ENCODE peak calls at places on chromosomes 4 and X, in ten cellular contexts. F, R, C, E, I, Y, X, V, K and T are unnamed samples.

GRCh38 chrX:133544105-133544504 is 128.8 kb upstream of the GPC4 start:
- DNase-seq in E (no peak), C (no peak), K (no peak), V (no peak), X (no peak), Y (no peak), I (no peak), F (no peak), R (peak), T (no peak)

GRCh38 chrX:152847281-152847680 is 16.4 kb downstream of the NSDHL start:
- DNase-seq in I (no peak), F (no peak), E (no peak), Y (no peak), R (no peak), X (no peak), K (no peak), C (no peak), V (no peak), T (peak)

GRCh38 chr4:25823632-25824031 is 39.2 kb downstream of the SEL1L3 start:
- DNase-seq in F (no peak), X (no peak), E (no peak), I (no peak), Y (no peak), R (no peak), V (no peak), K (no peak), C (no peak), T (peak)

GRCh38 chrX:71450433-71451106 is 82.3 kb upstream of the OGT start:
- DNase-seq in E (no peak), X (no peak), I (no peak), F (no peak), Y (no peak), V (no peak), C (no peak), R (no peak), K (no peak), T (no peak)

GRCh38 chrX:9562851-9563250 is 98.0 kb downstream of the TBL1X start:
- DNase-seq in K (no peak), X (peak), Y (no peak), V (no peak), C (no peak), R (peak), E (no peak), I (no peak), F (peak), T (peak)

GRCh38 chr4:75741027-75741426 is 16.6 kb downstream of the USO1 start:
- DNase-seq in C (no peak), V (no peak), Y (no peak), K (no peak), I (no peak), E (no peak), X (no peak), R (no peak), F (no peak), T (no peak)

GRCh38 chr4:151983854-151984253 is 223.0 kb upstream of the GATB start:
- DNase-seq in F (peak), E (no peak), Y (peak), I (no peak), K (no peak), X (no peak), V (no peak), C (no peak), R (no peak), T (no peak)

GRCh38 chr4:1300466-1301455 is 11.1 kb downstream of the MAEA start:
- DNase-seq in I (peak), R (no peak), V (no peak), C (peak), X (no peak), Y (no peak), F (peak), K (peak), E (peak), T (peak)

GRCh38 chr4:145177511-145177905 is 2.9 kb downstream of the OTUD4 start:
- DNase-seq in Y (no peak), X (no peak), I (no peak), F (no peak), R (no peak), C (no peak), E (no peak), K (no peak), V (no peak), T (no peak)

GRCh38 chr4:78768447-78769177 is 7.5 kb upstream of the BMP2K start:
- DNase-seq in I (no peak), R (peak), F (no peak), K (peak), X (no peak), C (no peak), Y (no peak), E (no peak), V (no peak), T (no peak)

GRCh38 chr4:8737601-8738279 is 133.9 kb downstream of the HMX1 start:
- DNase-seq in E (peak), F (no peak), K (no peak), V (no peak), X (no peak), C (no peak), Y (no peak), I (no peak), R (no peak), T (no peak)

GRCh38 chrX:112851806-112852205 is 11.2 kb upstream of the AMOT start:
- DNase-seq in C (no peak), K (no peak), X (no peak), V (no peak), I (no peak), R (no peak), F (peak), Y (peak), E (no peak), T (no peak)

GRCh38 chr4:172683016-172683415 is 485.6 kb upstream of the GALNT7 start:
- DNase-seq in E (no peak), R (no peak), K (no peak), I (no peak), Y (no peak), X (no peak), F (no peak), C (no peak), V (no peak), T (no peak)

GRCh38 chrX:119981286-119982070 is 37.9 kb upstream of the NKAP start:
- DNase-seq in R (peak), X (no peak), V (peak), Y (no peak), I (no peak), E (no peak), F (peak), C (no peak), K (no peak), T (no peak)

GRCh38 chr4:153028535-153028934 is 92.4 kb downstream of the FHDC1 start:
- DNase-seq in F (no peak), X (no peak), I (no peak), C (no peak), V (no peak), Y (no peak), R (no peak), K (no peak), E (no peak), T (no peak)

GRCh38 chr4:119690871-119691270 is 62.3 kb upstream of the PDE5A start:
- DNase-seq in E (no peak), F (no peak), C (no peak), K (no peak), Y (no peak), R (peak), I (no peak), X (no peak), V (no peak), T (no peak)

GRCh38 chr4:148054275-148054674 is 322.4 kb downstream of the ARHGAP10 start:
- DNase-seq in V (peak), I (no peak), K (no peak), E (no peak), Y (no peak), C (no peak), X (no peak), R (no peak), F (no peak), T (no peak)

GRCh38 chr4:143606470-143606869 is 93.0 kb downstream of the SMARCA5 start:
- DNase-seq in E (no peak), X (no peak), Y (no peak), K (no peak), V (no peak), F (no peak), I (no peak), C (no peak), R (no peak), T (no peak)

GRCh38 chrX:45803383-45803921 is 602.8 kb upstream of the DIPK2B start:
- DNase-seq in K (no peak), E (no peak), C (no peak), V (peak), X (no peak), Y (no peak), F (no peak), I (no peak), R (no peak), T (no peak)

GRCh38 chr4:8858925-8859210 is 12.8 kb downstream of the HMX1 start:
- DNase-seq in R (no peak), C (no peak), X (no peak), F (no peak), Y (no peak), E (no peak), V (no peak), K (no peak), I (peak), T (no peak)

GRCh38 chr4:52372747-52373146 is 286.4 kb downstream of the USP46 start:
- DNase-seq in X (no peak), R (no peak), V (no peak), K (no peak), C (no peak), I (no peak), E (no peak), Y (no peak), F (no peak), T (no peak)

GRCh38 chrX:22629105-22629725 is 356.5 kb downstream of the CBLL2 start:
- DNase-seq in X (no peak), R (no peak), E (no peak), Y (no peak), F (no peak), V (peak), I (no peak), K (no peak), C (no peak), T (no peak)

GRCh38 chrX:151084454-151084853 is 91.9 kb upstream of the GPR50 start:
- DNase-seq in C (no peak), E (no peak), Y (no peak), X (no peak), F (no peak), I (no peak), V (no peak), R (no peak), K (no peak), T (no peak)

GRCh38 chrX:151088221-151088620 is 88.2 kb upstream of the GPR50 start:
- DNase-seq in V (no peak), Y (no peak), K (no peak), R (no peak), I (no peak), E (no peak), C (no peak), X (no peak), F (no peak), T (no peak)

GRCh38 chrX:151085207-151085606 is 91.2 kb upstream of the GPR50 start:
- DNase-seq in K (no peak), F (no peak), E (no peak), Y (no peak), C (peak), R (no peak), X (no peak), I (no peak), V (no peak), T (no peak)

GRCh38 chrX:151081016-151081415 is 95.4 kb upstream of the GPR50 start:
- DNase-seq in I (no peak), F (no peak), E (peak), C (no peak), Y (no peak), X (no peak), V (no peak), R (no peak), K (no peak), T (no peak)

DNA sequence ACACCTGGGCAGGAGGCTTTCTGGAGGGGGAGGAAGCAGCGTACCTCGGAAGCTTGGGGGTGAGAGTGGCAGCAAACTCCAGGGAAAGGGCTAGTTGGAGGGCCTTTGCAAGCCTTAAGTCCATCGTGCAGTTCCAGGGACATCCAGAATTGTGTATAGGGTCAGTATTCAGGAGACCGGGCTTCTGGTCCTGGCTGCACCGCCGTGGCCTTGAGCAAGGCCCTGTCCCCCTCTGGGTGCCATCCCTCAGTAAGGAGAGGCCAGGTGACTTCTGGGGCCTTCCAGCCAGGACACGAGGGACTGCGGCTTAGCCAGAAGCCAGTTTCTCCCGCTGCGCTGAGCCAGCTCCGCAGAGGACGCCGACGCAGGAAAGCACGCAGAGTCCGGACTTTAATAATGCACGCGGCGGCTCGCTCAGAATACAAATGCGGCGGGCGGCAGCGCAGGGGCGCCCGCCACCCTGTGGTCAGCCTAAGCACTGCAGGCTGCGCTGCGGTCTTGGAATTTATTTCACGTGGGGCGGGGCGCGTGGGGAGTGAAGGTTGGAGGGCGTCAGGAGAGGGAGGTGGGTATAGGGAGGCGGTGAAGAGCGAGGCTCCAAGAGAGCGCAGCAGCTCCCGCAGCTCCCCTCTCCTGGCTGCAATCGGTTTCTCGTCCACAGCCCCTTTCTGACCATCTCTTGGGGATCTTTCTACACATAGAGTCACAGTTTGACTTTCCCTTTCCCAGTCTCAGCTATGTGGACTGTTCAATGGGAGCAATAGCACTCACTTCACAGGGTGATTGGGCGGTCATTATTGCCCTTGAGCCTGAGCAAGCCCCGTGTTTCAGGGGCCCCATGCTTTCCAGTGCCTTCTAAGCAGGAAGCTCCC is 94.1 kb upstream of the GPR50 start:
- DNase-seq in V (peak), R (peak), C (peak), Y (peak), E (peak), X (peak), I (peak), K (peak), F (peak), T (peak)
- H3K4me3 ChIP-seq in V (no peak), R (no peak), C (peak), Y (no peak), E (no peak), X (peak), I (no peak), K (no peak), F (no peak), T (no peak)

DNA sequence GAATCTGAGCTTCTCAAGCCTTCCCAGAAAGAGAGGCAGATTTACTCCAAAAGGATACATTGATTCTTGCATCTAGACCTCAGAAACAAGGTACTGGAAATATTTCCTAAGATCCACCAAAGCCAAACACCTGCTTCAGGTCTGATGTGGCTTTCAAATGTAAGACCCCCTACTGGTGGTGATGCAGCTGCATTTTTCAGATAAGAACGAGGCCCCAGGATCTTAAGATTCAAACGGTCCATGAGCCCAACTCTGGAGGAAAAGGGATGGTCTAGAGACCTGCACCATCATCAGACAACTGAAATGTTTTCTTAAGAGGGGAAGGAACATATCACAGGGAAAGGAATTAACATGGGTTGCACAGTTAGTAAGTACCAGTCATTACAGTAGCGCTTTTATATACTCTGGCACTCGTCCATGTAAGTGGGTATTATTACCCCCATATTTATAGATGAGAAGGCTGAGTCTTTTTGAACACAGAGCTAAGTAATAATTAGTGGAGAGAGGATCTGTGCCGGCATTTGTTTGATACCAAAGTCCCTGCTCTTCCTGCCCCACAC is 73.7 kb downstream of the LEF1 start:
- DNase-seq in V (no peak), K (no peak), E (no peak), X (no peak), R (no peak), F (no peak), Y (no peak), C (no peak), I (no peak), T (no peak)
- TF ChIP-seq CTCF in V (no peak), K (no peak), E (no peak), X (no peak), R (no peak), F (no peak), Y (no peak), C (no peak), I (no peak), T (no peak)

GRCh38 chrX:43552166-43552565 is 103.9 kb upstream of the MAOA start:
- DNase-seq in Y (no peak), K (peak), V (no peak), F (no peak), X (peak), I (no peak), E (no peak), C (no peak), R (peak), T (no peak)
- TF ChIP-seq POLR2A in Y (no peak), K (no peak), V (no peak), F (no peak), X (no peak), I (no peak), E (no peak), C (no peak), R (no peak), T (no peak)

GRCh38 chr4:85556293-85556692 is 81.3 kb downstream of the ARHGAP24 start:
- DNase-seq in Y (no peak), I (no peak), K (no peak), X (no peak), E (no peak), R (no peak), V (no peak), C (no peak), F (no peak), T (no peak)
- H3K4me3 ChIP-seq in Y (no peak), I (no peak), K (no peak), X (no peak), E (no peak), R (no peak), V (no peak), C (no peak), F (no peak), T (no peak)

DNA sequence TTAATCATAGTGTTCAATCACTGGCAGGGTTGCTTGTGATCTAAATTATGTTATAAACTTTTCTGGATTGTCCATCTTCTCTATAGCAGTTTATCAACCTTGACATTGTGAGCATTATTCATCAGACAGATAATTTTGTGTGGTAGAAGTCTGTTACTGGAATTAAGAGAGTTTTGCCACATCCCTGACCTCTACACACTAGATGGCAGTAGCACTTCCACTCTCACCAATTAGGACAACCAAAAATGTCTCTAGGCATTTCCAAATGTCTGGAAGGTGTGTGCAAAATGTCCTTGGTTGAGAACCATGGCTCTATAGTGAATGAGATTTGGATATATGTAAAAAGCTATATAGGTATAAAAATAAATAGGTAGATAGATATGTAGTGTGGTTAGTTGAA is 324.1 kb upstream of the FAM47C start:
- DNase-seq in I (no peak), K (no peak), Y (no peak), R (no peak), F (no peak), X (no peak), E (no peak), C (no peak), V (no peak), T (no peak)
- TF ChIP-seq CTCF in I (no peak), K (no peak), Y (no peak), R (no peak), F (no peak), X (no peak), E (no peak), C (no peak), V (no peak), T (no peak)

GRCh38 chr4:55617587-55618197 is 18.4 kb downstream of the NMU start:
- DNase-seq in V (no peak), K (no peak), E (no peak), Y (no peak), F (no peak), I (no peak), X (no peak), C (no peak), R (no peak), T (no peak)

GRCh38 chr4:55613621-55614020 is 21.6 kb upstream of the PDCL2 start:
- DNase-seq in X (no peak), V (no peak), C (no peak), Y (no peak), F (no peak), R (no peak), I (no peak), E (no peak), K (no peak), T (no peak)

GRCh38 chr4:55615008-55615407 is 21.1 kb downstream of the NMU start:
- DNase-seq in I (no peak), X (no peak), F (no peak), K (no peak), E (no peak), R (no peak), C (no peak), V (no peak), Y (no peak), T (no peak)

DNA sequence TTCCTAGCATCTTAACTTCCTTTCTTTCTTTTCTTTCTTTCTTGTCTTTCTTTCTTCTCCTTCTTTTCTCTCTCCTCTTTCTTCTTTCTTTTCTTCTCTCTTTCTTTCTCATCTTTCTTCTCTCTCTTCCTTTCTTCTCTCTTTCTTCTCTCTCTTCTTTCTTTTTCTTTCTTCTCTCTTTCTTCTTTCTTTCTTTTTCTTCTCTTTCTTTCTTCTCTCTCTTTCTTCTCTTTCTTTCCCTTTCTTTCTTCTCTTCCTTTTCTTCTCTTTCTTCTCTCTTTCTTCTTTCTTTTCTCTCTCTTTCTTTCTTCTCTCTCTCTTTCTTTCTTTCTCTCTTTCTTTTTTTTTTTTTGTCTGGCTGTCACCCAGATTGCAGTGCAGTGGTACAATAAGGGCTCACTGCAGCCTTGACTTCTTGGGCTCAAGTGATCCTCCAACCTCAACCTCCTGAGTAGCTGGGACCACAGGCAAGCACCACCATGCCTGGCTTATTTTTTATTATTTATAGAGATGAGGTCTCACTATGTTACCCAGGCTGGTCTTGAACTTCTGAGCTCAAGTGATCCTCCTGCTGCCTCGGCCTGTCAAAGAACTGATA is 17.5 kb downstream of the NMU start:
- DNase-seq in Y (no peak), X (no peak), F (no peak), E (no peak), V (no peak), C (no peak), K (no peak), R (no peak), I (no peak), T (no peak)
- TF ChIP-seq POLR2A in Y (no peak), X (no peak), F (no peak), E (no peak), V (no peak), C (no peak), K (no peak), R (no peak), I (no peak), T (no peak)

GRCh38 chrX:2967998-2968909 is 38.1 kb upstream of the ARSH start:
- DNase-seq in F (peak), E (no peak), C (no peak), V (peak), X (no peak), Y (no peak), I (no peak), R (no peak), K (peak), T (no peak)
- H3K4me3 ChIP-seq in F (no peak), E (no peak), C (peak), V (no peak), X (no peak), Y (no peak), I (peak), R (no peak), K (no peak), T (no peak)